ENCODE peak calls at places on chromosomes 6 and 20, in five cellular contexts. T is cardiac fibroblast, W is fibroblast of the aortic adventitia, D is upper lobe of left lung, R is fibroblast of lung. N is an unnamed sample.

GRCh38 chr6:91106083-91106482 is 519.2 kb upstream of the MAP3K7 start:
- DNase-seq in T (no peak), W (no peak), D (no peak), R (no peak), N (no peak)

GRCh38 chr6:44263357-44264100 is 1.8 kb downstream of the NFKBIE start:
- DNase-seq in T (peak; percentile 31), W (no peak), D (peak; percentile 21), R (no peak), N (no peak)

GRCh38 chr20:13995086-13995665 is at the start of gene MACROD2:
- DNase-seq in T (peak; percentile 72), W (peak; percentile 76), D (peak; percentile 100), R (peak; percentile 65), N (peak; percentile 58)

GRCh38 chr20:57964011-57964862 is 254.4 kb upstream of the PMEPA1 start:
- DNase-seq in T (no peak), W (no peak), D (peak; percentile 85), R (no peak), N (no peak)

GRCh38 chr20:10449270-10449669 is 14.2 kb downstream of the SLX4IP start:
- DNase-seq in T (no peak), W (no peak), D (no peak), R (no peak), N (no peak)

GRCh38 chr20:36547186-36548005 is 6.1 kb downstream of the MYL9 start:
- DNase-seq in T (no peak), W (no peak), D (no peak), R (no peak), N (no peak)

GRCh38 chr20:14199111-14199510 is 138.3 kb downstream of the FLRT3 start:
- DNase-seq in T (peak; percentile 13), W (peak; percentile 29), D (no peak), R (no peak), N (no peak)

GRCh38 chr6:155949256-155949655 is 493.6 kb upstream of the NOX3 start:
- DNase-seq in T (no peak), W (no peak), D (no peak), R (no peak), N (no peak)

GRCh38 chr6:21915707-21916399 is 322.3 kb downstream of the SOX4 start:
- DNase-seq in T (peak; percentile 43), W (peak; percentile 30), D (no peak), R (peak; percentile 32), N (no peak)

GRCh38 chr6:116417661-116418060 is 43.5 kb upstream of the CALHM6 start:
- DNase-seq in T (no peak), W (no peak), D (no peak), R (no peak), N (no peak)

GRCh38 chr6:17336425-17336824 is 55.3 kb downstream of the RBM24 start:
- DNase-seq in T (no peak), W (no peak), D (no peak), R (peak; percentile 97), N (no peak)

GRCh38 chr20:59084041-59084841 is 41.7 kb upstream of the PRELID3B start:
- DNase-seq in T (no peak), W (peak; percentile 6), D (no peak), R (no peak), N (no peak)

GRCh38 chr6:44161997-44162338 is 3.3 kb downstream of the CAPN11 start:
- DNase-seq in T (no peak), W (peak; percentile 49), D (no peak), R (peak; percentile 8), N (no peak)

GRCh38 chr20:60116128-60116909 is 158.1 kb downstream of the CDH26 start:
- DNase-seq in T (no peak), W (no peak), D (peak; percentile 75), R (no peak), N (no peak)

GRCh38 chr20:2820084-2820895 is 4.1 kb downstream of the TMEM239 start:
- DNase-seq in T (peak; percentile 91), W (peak; percentile 86), D (peak; percentile 36), R (peak; percentile 39), N (no peak)

GRCh38 chr20:45164906-45165305 is 9.8 kb upstream of the PI3 start:
- DNase-seq in T (no peak), W (no peak), D (no peak), R (no peak), N (no peak)

GRCh38 chr20:64065973-64066341 is 3.0 kb downstream of the TCEA2 start:
- DNase-seq in T (peak; percentile 70), W (peak; percentile 59), D (peak; percentile 46), R (peak; percentile 76), N (peak; percentile 70)

GRCh38 chr6:6942826-6943225 is 164.9 kb upstream of the RREB1 start:
- DNase-seq in T (peak; percentile 12), W (no peak), D (peak; percentile 84), R (peak; percentile 21), N (no peak)

GRCh38 chr6:129236110-129236509 is 353.2 kb downstream of the LAMA2 start:
- DNase-seq in T (no peak), W (peak; percentile 18), D (no peak), R (peak; percentile 29), N (no peak)

GRCh38 chr20:5393218-5393870 is 76.6 kb upstream of the PROKR2 start:
- DNase-seq in T (no peak), W (no peak), D (no peak), R (no peak), N (no peak)

GRCh38 chr6:90288404-90288803 is 8.2 kb downstream of the BACH2 start:
- DNase-seq in T (no peak), W (no peak), D (no peak), R (peak; percentile 49), N (no peak)

GRCh38 chr6:26349964-26350857 is 14.8 kb upstream of the BTN3A2 start:
- DNase-seq in T (peak; percentile 17), W (no peak), D (no peak), R (no peak), N (no peak)

GRCh38 chr20:61925555-61926252 is 140.0 kb downstream of the TAF4 start:
- DNase-seq in T (peak; percentile 20), W (peak; percentile 22), D (peak; percentile 45), R (peak; percentile 32), N (no peak)

GRCh38 chr20:2671977-2672376 is 8.0 kb upstream of the IDH3B start:
- DNase-seq in T (no peak), W (no peak), D (no peak), R (no peak), N (no peak)

GRCh38 chr6:1298768-1299167 is 13.1 kb upstream of the FOXQ1 start:
- DNase-seq in T (no peak), W (no peak), D (no peak), R (no peak), N (no peak)

GRCh38 chr6:1295420-1295819 is 16.5 kb upstream of the FOXQ1 start:
- DNase-seq in T (no peak), W (no peak), D (no peak), R (no peak), N (no peak)

GRCh38 chr6:1296079-1296478 is 15.8 kb upstream of the FOXQ1 start:
- DNase-seq in T (no peak), W (no peak), D (no peak), R (no peak), N (no peak)

GRCh38 chr6:1297746-1298145 is 14.2 kb upstream of the FOXQ1 start:
- DNase-seq in T (no peak), W (peak; percentile 89), D (no peak), R (peak; percentile 45), N (no peak)

GRCh38 chr6:1296542-1296941 is 15.4 kb upstream of the FOXQ1 start:
- DNase-seq in T (no peak), W (peak; percentile 30), D (no peak), R (peak; percentile 53), N (no peak)
- TF ChIP-seq CTCF in T (no peak), W (no peak), D (no peak), R (no peak), N (no peak)

GRCh38 chr6:145651988-145652387 is 83.3 kb downstream of the EPM2A start:
- DNase-seq in T (no peak), W (no peak), D (no peak), R (no peak), N (no peak)

GRCh38 chr6:145660676-145661075 is 74.6 kb downstream of the EPM2A start:
- DNase-seq in T (no peak), W (no peak), D (no peak), R (no peak), N (no peak)

GRCh38 chr6:145652572-145652971 is 82.7 kb downstream of the EPM2A start:
- DNase-seq in T (no peak), W (no peak), D (no peak), R (no peak), N (no peak)

DNA sequence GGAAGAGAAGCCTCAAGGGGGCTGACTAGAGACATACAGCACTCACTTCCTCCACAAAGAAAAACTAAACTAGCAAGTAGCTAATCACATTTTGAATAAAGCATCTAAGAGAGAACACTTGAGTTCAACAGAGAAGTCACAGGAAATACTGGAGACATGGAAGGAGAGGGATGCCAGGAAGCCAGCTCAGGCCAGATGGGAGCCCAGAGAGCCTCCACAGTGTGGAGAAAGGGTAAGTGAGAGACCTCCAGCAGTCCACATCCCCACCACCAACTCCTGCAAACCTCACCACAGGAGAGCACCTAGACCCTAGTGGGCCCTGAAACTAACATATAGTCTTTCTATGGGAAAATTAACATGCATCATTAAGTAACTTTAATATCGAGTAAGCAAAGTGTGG is 79.2 kb downstream of the EPM2A start:
- DNase-seq in T (peak; percentile 30), W (peak; percentile 4), D (no peak), R (no peak), N (no peak)
- TF ChIP-seq CTCF in T (peak; percentile 12), W (no peak), D (no peak), R (no peak), N (no peak)

DNA sequence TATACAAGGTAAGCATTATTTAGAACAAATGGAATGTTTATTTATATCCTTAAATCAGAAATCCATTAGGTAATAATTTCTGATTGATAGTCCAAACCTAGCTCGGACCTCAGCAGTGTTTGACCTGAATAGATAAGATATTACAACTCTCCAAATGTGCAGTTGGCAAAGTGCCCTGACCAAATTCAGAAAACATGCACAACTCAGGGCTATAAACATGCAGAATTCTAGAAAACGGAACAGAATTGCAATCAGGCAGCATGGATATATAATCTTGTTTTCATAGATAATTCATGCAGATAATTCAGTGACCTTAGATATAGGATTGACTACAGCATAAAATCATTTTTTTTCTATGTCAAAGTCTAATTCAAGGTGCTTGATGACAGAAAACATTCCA is 626.6 kb upstream of the CITED2 start:
- DNase-seq in T (peak; percentile 33), W (peak; percentile 44), D (no peak), R (no peak), N (no peak)
- TF ChIP-seq CTCF in T (no peak), W (no peak), D (no peak), R (no peak), N (no peak)

GRCh38 chr6:125899726-125900182 is 56.8 kb upstream of the HINT3 start:
- DNase-seq in T (no peak), W (no peak), D (no peak), R (no peak), N (no peak)
- TF ChIP-seq CTCF in T (no peak), W (no peak), D (no peak), R (no peak), N (no peak)